ENCODE peak calls at places on chromosomes 4 and X, in four cellular contexts. Y is PC-3, N is K562, C is hepatocyte. M is an unnamed sample.

GRCh38 chrX:109774136-109774535 is 41.1 kb upstream of the ACSL4 start:
- DNase-seq in Y (no peak), N (no peak), C (no peak), M (no peak)

GRCh38 chr4:153467154-153467896 is 1.2 kb downstream of the TMEM131L start:
- DNase-seq in Y (peak; percentile 75), N (peak; percentile 85), C (peak; percentile 77), M (no peak)

GRCh38 chr4:30765022-30765421 is 44.9 kb downstream of the PCDH7 start:
- DNase-seq in Y (no peak), N (no peak), C (no peak), M (no peak)

GRCh38 chr4:111632752-111633151 is 512.5 kb upstream of the FAM241A start:
- DNase-seq in Y (peak; percentile 16), N (no peak), C (no peak), M (peak; percentile 55)

GRCh38 chrX:151176351-151176750 is at the start of gene GPR50:
- DNase-seq in Y (no peak), N (no peak), C (no peak), M (no peak)

GRCh38 chr4:124555959-124556358 is 156.6 kb downstream of the ANKRD50 start:
- DNase-seq in Y (no peak), N (no peak), C (no peak), M (no peak)

GRCh38 chr4:84673475-84674230 is 90.7 kb downstream of the CDS1 start:
- DNase-seq in Y (peak; percentile 90), N (no peak), C (no peak), M (peak; percentile 58)

GRCh38 chr4:134276476-134276875 is 74.9 kb upstream of the PABPC4L start:
- DNase-seq in Y (no peak), N (no peak), C (no peak), M (no peak)

GRCh38 chrX:30065226-30065625 is 150.1 kb upstream of the MAGEB2 start:
- DNase-seq in Y (peak; percentile 27), N (no peak), C (no peak), M (no peak)

GRCh38 chr4:185811509-185812364 is at the start of gene SORBS2:
- DNase-seq in Y (peak; percentile 54), N (no peak), C (peak; percentile 75), M (peak; percentile 68)

GRCh38 chrX:38717871-38718270 is 83.4 kb upstream of the MID1IP1 start:
- DNase-seq in Y (peak; percentile 46), N (peak; percentile 41), C (peak; percentile 7), M (no peak)

GRCh38 chr4:171629182-171629581 is 184.0 kb upstream of the GALNTL6 start:
- DNase-seq in Y (no peak), N (peak; percentile 6), C (no peak), M (no peak)

GRCh38 chr4:162506253-162506652 is 342.5 kb upstream of the FSTL5 start:
- DNase-seq in Y (peak; percentile 7), N (no peak), C (peak; percentile 19), M (no peak)

GRCh38 chr4:147837435-147837834 is 105.5 kb downstream of the ARHGAP10 start:
- DNase-seq in Y (peak; percentile 40), N (peak; percentile 9), C (no peak), M (no peak)

GRCh38 chr4:69536980-69537379 is 41.3 kb upstream of the UGT2B4 start:
- DNase-seq in Y (no peak), N (no peak), C (no peak), M (no peak)

GRCh38 chr4:111961806-111962205 is 183.4 kb upstream of the FAM241A start:
- DNase-seq in Y (no peak), N (no peak), C (no peak), M (peak; percentile 65)

GRCh38 chr4:52606766-52607165 is 52.3 kb downstream of the USP46 start:
- DNase-seq in Y (no peak), N (no peak), C (no peak), M (no peak)

GRCh38 chr4:87974856-87975462 is 555 bp upstream of the SPP1 start:
- DNase-seq in Y (peak; percentile 55), N (no peak), C (no peak), M (no peak)

GRCh38 chr4:1612278-1613098 is 71.6 kb downstream of the FAM53A start:
- DNase-seq in Y (no peak), N (no peak), C (no peak), M (no peak)

GRCh38 chrX:12929701-12930100 is 23.3 kb downstream of the TLR8 start:
- DNase-seq in Y (no peak), N (no peak), C (no peak), M (no peak)

GRCh38 chr4:184355111-184355604 is 119.2 kb downstream of the IRF2 start:
- DNase-seq in Y (peak; percentile 89), N (peak; percentile 88), C (peak; percentile 56), M (peak; percentile 49)

GRCh38 chrX:6679550-6679949 is 144.6 kb upstream of the VCX3A start:
- DNase-seq in Y (no peak), N (no peak), C (no peak), M (no peak)

GRCh38 chr4:1967512-1968149 is 41.1 kb downstream of the NELFA start:
- DNase-seq in Y (no peak), N (no peak), C (no peak), M (no peak)

GRCh38 chr4:38283724-38284123 is 323.5 kb downstream of the PTTG2 start:
- DNase-seq in Y (no peak), N (peak; percentile 28), C (no peak), M (no peak)

GRCh38 chr4:15479089-15479912 is 9.6 kb downstream of the CC2D2A start:
- DNase-seq in Y (peak; percentile 81), N (peak; percentile 75), C (peak; percentile 86), M (peak; percentile 84)

GRCh38 chrX:118974908-118975671 is 672 bp downstream of the LONRF3 start:
- DNase-seq in Y (peak; percentile 43), N (peak; percentile 67), C (peak; percentile 58), M (no peak)

GRCh38 chrX:7586126-7586525 is 256.8 kb upstream of the VCX start:
- DNase-seq in Y (peak; percentile 53), N (peak; percentile 2), C (peak; percentile 27), M (no peak)

GRCh38 chrX:31649176-31649575 is 577.3 kb upstream of the FTHL17 start:
- DNase-seq in Y (no peak), N (no peak), C (no peak), M (no peak)

GRCh38 chrX:21930986-21931385 is 9.5 kb upstream of the SMS start:
- DNase-seq in Y (no peak), N (no peak), C (no peak), M (no peak)

GRCh38 chr4:121668368-121669162 is 28.2 kb downstream of the ANXA5 start:
- DNase-seq in Y (peak; percentile 59), N (no peak), C (no peak), M (peak; percentile 94)

GRCh38 chr4:86054676-86055075 is 305.2 kb downstream of the MAPK10 start:
- DNase-seq in Y (no peak), N (no peak), C (no peak), M (no peak)

GRCh38 chr4:183857040-183857439 is 48.1 kb upstream of the STOX2 start:
- DNase-seq in Y (peak; percentile 21), N (no peak), C (no peak), M (no peak)

GRCh38 chr4:152063301-152064235 is 302.8 kb upstream of the GATB start:
- DNase-seq in Y (peak; percentile 60), N (peak; percentile 6), C (peak; percentile 70), M (peak; percentile 32)
- TF ChIP-seq CTCF in Y (no peak), N (no peak), C (peak; percentile 11), M (peak; percentile 53)

GRCh38 chrX:53115550-53115874 is 21.6 kb downstream of the KANTR start:
- DNase-seq in Y (no peak), N (no peak), C (no peak), M (no peak)
- H3K27ac ChIP-seq in Y (no peak overlapping the region), N (no peak overlapping the region), C (no peak overlapping the region), M (no peak overlapping the region)

DNA sequence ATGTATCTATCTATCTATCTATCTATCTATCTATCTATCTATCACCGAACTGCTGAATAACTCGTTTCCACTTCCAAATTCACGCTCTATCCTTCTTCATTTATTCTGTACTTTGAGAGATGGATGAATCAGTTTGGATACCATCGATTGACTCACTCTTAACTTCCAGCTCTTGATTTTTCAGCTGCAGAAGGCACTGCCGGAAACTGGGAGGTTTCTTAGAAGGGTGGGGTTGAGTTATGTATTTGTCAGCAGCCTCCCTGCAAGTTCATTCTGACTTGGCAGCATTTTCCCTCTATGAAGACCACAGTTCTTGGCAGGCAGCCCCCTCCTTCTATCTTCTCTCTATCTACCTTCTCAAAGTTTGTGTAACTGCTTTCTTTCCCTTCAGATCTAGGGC is 112.0 kb upstream of the MAGEB18 start:
- DNase-seq in Y (no peak), N (no peak), C (no peak), M (peak; percentile 47)
- TF ChIP-seq CTCF in Y (no peak), N (no peak), C (no peak), M (no peak)

GRCh38 chrX:99305573-99305972 is 1104.5 kb downstream of the PCDH19 start:
- DNase-seq in Y (no peak), N (no peak), C (no peak), M (no peak)

DNA sequence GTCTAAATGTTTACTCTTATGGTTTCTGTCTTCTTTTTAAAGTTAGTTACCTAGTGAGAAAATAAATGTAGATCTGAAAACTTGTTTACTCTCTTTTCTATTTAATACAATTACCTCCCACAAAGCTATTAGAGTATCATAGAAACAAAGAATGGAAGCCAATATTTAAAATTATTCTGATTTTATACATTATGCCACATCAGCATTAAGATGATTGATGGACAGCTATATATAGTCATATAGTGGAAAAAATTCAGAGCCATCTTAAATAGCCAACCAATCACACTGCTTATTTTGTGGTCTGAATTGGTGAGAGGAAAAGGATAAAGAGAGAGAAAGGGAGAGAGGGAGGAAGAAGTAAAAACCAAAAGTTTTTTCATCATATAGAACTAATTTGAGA is 1101.8 kb downstream of the PCDH19 start:
- DNase-seq in Y (no peak), N (no peak), C (no peak), M (no peak)
- H3K27ac ChIP-seq in Y (no peak overlapping the region), N (no peak overlapping the region), C (no peak overlapping the region), M (no peak overlapping the region)

GRCh38 chrX:73478961-73479360 is 32.1 kb downstream of the CDX4 start:
- DNase-seq in Y (no peak), N (no peak), C (peak; percentile 13), M (no peak)

DNA sequence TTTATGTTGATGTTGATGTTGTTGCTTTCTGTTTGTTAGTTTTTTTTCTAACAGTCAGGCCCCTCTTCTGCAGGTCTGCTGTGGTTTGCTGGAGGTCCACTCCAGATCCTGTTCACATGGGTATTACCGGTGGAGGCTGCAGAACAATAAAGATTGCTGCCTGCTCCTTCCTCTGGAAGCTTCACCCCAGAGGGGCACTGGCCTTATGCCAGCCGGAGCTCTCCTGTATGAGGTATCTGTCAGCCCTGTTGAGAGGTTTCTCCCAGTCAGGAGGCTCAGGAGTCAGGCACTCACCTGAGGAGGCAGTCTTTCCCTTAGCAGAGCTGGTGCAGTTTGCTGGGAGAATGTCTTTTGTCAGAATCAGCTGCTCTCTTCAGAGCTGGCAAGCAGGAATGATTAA is 34.7 kb downstream of the CDX4 start:
- DNase-seq in Y (no peak), N (no peak), C (no peak), M (no peak)
- TF ChIP-seq CTCF in Y (no peak), N (no peak), C (no peak), M (no peak)